ENCODE peak calls at places on chromosomes 3 and 15, in five cellular contexts. D, G, H, V and P are unnamed samples.

GRCh38 chr3:39205131-39205530 is 12.7 kb upstream of the XIRP1 start:
- DNase-seq in H (no peak), V (no peak), D (no peak), G (no peak), P (no peak)

GRCh38 chr15:65576669-65577068 is 34.3 kb downstream of the INTS14 start:
- DNase-seq in V (no peak), H (no peak), D (no peak), G (no peak), P (no peak)

GRCh38 chr3:150252462-150252861 is 155.6 kb upstream of the TSC22D2 start:
- DNase-seq in V (no peak), G (no peak), H (no peak), D (no peak), P (no peak)

GRCh38 chr3:183392166-183393034 is 36.0 kb downstream of the MCF2L2 start:
- DNase-seq in G (no peak), D (no peak), H (no peak), V (no peak), P (no peak)

GRCh38 chr3:101809178-101810022 is 30.4 kb downstream of the NXPE3 start:
- DNase-seq in V (no peak), D (peak; percentile 44), G (peak; percentile 18), H (peak; percentile 22), P (no peak)

GRCh38 chr3:144746631-144747030 is 775.0 kb downstream of the DIPK2A start:
- DNase-seq in D (no peak), H (no peak), G (no peak), V (no peak), P (no peak)

GRCh38 chr15:67170143-67170885 is 84.1 kb downstream of the AAGAB start:
- DNase-seq in D (no peak), H (no peak), G (no peak), V (no peak), P (no peak)

GRCh38 chr15:67003586-67003985 is 61.8 kb upstream of the SMAD3 start:
- DNase-seq in V (no peak), H (no peak), D (no peak), G (no peak), P (no peak)

GRCh38 chr3:36446230-36446629 is 65.9 kb downstream of the STAC start:
- DNase-seq in V (no peak), D (no peak), H (no peak), G (no peak), P (no peak)

GRCh38 chr3:4306860-4307259 is 3.7 kb downstream of the SETMAR start:
- DNase-seq in G (no peak), V (no peak), D (no peak), H (no peak), P (no peak)

GRCh38 chr3:24829632-24830229 is 335.1 kb upstream of the THRB start:
- DNase-seq in V (no peak), G (no peak), D (no peak), H (no peak), P (no peak)